ENCODE peak calls at places on chromosomes 4 and X, in seven cellular contexts. B is activated CD4-positive, alpha-beta T cell treated with anti-CD3 and anti-CD28 coated beads, Interleukin-2, amount 50 U/mL, for 4 hours; O is HCEC 1CT; T is cerebellar cortex; D is foreskin keratinocyte; G is GM12865; X is CD8-positive, alpha-beta memory T cell. V is an unnamed sample.

GRCh38 chr4:1572521-1572920 is 111.6 kb downstream of the FAM53A start:
- DNase-seq in B (no peak), O (no peak), T (no peak), D (no peak), G (no peak), X (no peak), V (no peak)

GRCh38 chr4:150348079-150348478 is 233.9 kb upstream of the MAB21L2 start:
- DNase-seq in B (no peak), O (peak), T (no peak), D (peak), G (no peak), X (no peak), V (peak)

GRCh38 chr4:156596026-156596425 is 375.6 kb downstream of the PDGFC start:
- DNase-seq in B (no peak), O (no peak), T (no peak), D (no peak), G (no peak), X (no peak), V (no peak)

GRCh38 chrX:153781428-153782047 is 697 bp downstream of the SRPK3 start:
- DNase-seq in B (no peak), O (no peak), T (no peak), D (no peak), G (no peak), X (no peak), V (no peak)

GRCh38 chr4:113300384-113301011 is 251.0 kb downstream of the ANK2 start:
- DNase-seq in B (no peak), O (peak), T (no peak), D (peak), G (no peak), X (no peak), V (peak)

GRCh38 chrX:16999275-16999674 is 52.8 kb downstream of the REPS2 start:
- DNase-seq in B (no peak), O (no peak), T (peak), D (no peak), G (no peak), X (no peak), V (no peak)

GRCh38 chr4:6499241-6499605 is 26.8 kb upstream of the PPP2R2C start:
- DNase-seq in B (no peak), O (no peak), T (no peak), D (peak), G (no peak), X (no peak), V (no peak)

GRCh38 chrX:38899650-38900049 is 98.4 kb downstream of the MID1IP1 start:
- DNase-seq in B (no peak), O (no peak), T (no peak), D (no peak), G (no peak), X (no peak), V (no peak)

GRCh38 chr4:139950568-139950967 is 203.4 kb downstream of the MAML3 start:
- DNase-seq in B (no peak), O (no peak), T (no peak), D (no peak), G (peak), X (no peak), V (peak)

GRCh38 chr4:8090312-8090711 is 68.3 kb downstream of the ABLIM2 start:
- DNase-seq in B (no peak), O (peak), T (no peak), D (peak), G (no peak), X (no peak), V (peak)

GRCh38 chr4:25860586-25861421 is 2.0 kb downstream of the SEL1L3 start:
- DNase-seq in B (no peak), O (peak), T (peak), D (peak), G (no peak), X (no peak), V (no peak)

GRCh38 chr4:128353791-128354190 is 66.2 kb upstream of the PGRMC2 start:
- DNase-seq in B (no peak), O (peak), T (no peak), D (no peak), G (no peak), X (no peak), V (peak)

GRCh38 chrX:44025611-44026010 is 52.4 kb upstream of the NDP start:
- DNase-seq in B (no peak), O (peak), T (no peak), D (no peak), G (no peak), X (no peak), V (peak)

GRCh38 chr4:16626945-16627344 is 271.5 kb downstream of the LDB2 start:
- DNase-seq in B (no peak), O (peak), T (no peak), D (peak), G (no peak), X (no peak), V (peak)

GRCh38 chr4:183398298-183399129 is 45.9 kb upstream of the CDKN2AIP start:
- DNase-seq in B (peak), O (peak), T (peak), D (peak), G (peak), X (peak), V (peak)

GRCh38 chrX:110992611-110993010 is 103.4 kb upstream of the PAK3 start:
- DNase-seq in B (peak), O (no peak), T (peak), D (peak), G (peak), X (no peak), V (peak)

GRCh38 chrX:118437283-118437682 is 58.3 kb upstream of the DOCK11 start:
- DNase-seq in B (no peak), O (no peak), T (no peak), D (no peak), G (no peak), X (no peak), V (no peak)

GRCh38 chr4:52111995-52112394 is 60.9 kb downstream of the SPATA18 start:
- DNase-seq in B (no peak), O (no peak), T (no peak), D (no peak), G (no peak), X (no peak), V (no peak)

GRCh38 chr4:4969298-4969697 is 50.0 kb downstream of the CYTL1 start:
- DNase-seq in B (no peak), O (no peak), T (no peak), D (peak), G (no peak), X (no peak), V (peak)

GRCh38 chr4:108060164-108060563 is 70.5 kb downstream of the HADH start:
- DNase-seq in B (no peak), O (peak), T (peak), D (peak), G (peak), X (no peak), V (peak)

GRCh38 chrX:155864655-155865054 is 16.5 kb upstream of the VAMP7 start:
- DNase-seq in B (no peak), O (no peak), T (peak), D (no peak), G (no peak), X (no peak), V (peak)

GRCh38 chr4:183129125-183129524 is 30.1 kb downstream of the WWC2 start:
- DNase-seq in B (no peak), O (no peak), T (no peak), D (no peak), G (no peak), X (no peak), V (no peak)

GRCh38 chr4:125191252-125191651 is 123.5 kb upstream of the FAT4 start:
- DNase-seq in B (no peak), O (peak), T (no peak), D (peak), G (no peak), X (no peak), V (peak)

GRCh38 chr4:33068539-33068938 is 2348.4 kb downstream of the PCDH7 start:
- DNase-seq in B (no peak), O (no peak), T (no peak), D (no peak), G (no peak), X (no peak), V (no peak)

GRCh38 chrX:39972340-39972739 is 125.4 kb downstream of the BCOR start:
- DNase-seq in B (no peak), O (peak), T (no peak), D (peak), G (no peak), X (no peak), V (peak)

GRCh38 chrX:95117556-95117955 is 1443.5 kb downstream of the FAM133A start:
- DNase-seq in B (no peak), O (no peak), T (no peak), D (peak), G (no peak), X (no peak), V (no peak)

GRCh38 chr4:39698424-39699009 is 581 bp downstream of the UBE2K start:
- DNase-seq in B (peak), O (no peak), T (peak), D (peak), G (no peak), X (no peak), V (peak)

GRCh38 chrX:49155900-49156837 is 6.4 kb upstream of the MAGIX start:
- DNase-seq in B (peak), O (peak), T (peak), D (peak), G (peak), X (peak), V (peak)

GRCh38 chr4:152628128-152628527 is 51.7 kb downstream of the TMEM154 start:
- DNase-seq in B (no peak), O (no peak), T (no peak), D (no peak), G (no peak), X (no peak), V (no peak)

GRCh38 chr4:170198742-170199141 is 109.0 kb upstream of the AADAT start:
- DNase-seq in B (no peak), O (no peak), T (no peak), D (peak), G (no peak), X (no peak), V (peak)

GRCh38 chrX:40950546-40950945 is 134.7 kb upstream of the USP9X start:
- DNase-seq in B (no peak), O (no peak), T (no peak), D (no peak), G (no peak), X (no peak), V (no peak)